ENCODE peak calls at places on chromosomes 3 and 15, in seven cellular contexts. C, T, R, I, P, L and S are unnamed samples.

GRCh38 chr3:158407844-158408517 is 163.0 kb upstream of the MLF1 start:
- DNase-seq in P (no peak), C (no peak), T (no peak), I (no peak), R (no peak), L (no peak), S (no peak)

GRCh38 chr3:173066044-173066679 is 74.9 kb downstream of the SPATA16 start:
- DNase-seq in T (no peak), P (no peak), R (no peak), I (no peak), C (no peak), L (no peak), S (no peak)

GRCh38 chr3:72259755-72260589 is 475.0 kb upstream of the PROK2 start:
- DNase-seq in P (no peak), T (no peak), R (no peak), C (no peak), I (peak; percentile 32), L (no peak), S (no peak)

GRCh38 chr3:87236093-87236492 is 9.0 kb downstream of the CHMP2B start:
- DNase-seq in I (no peak), P (no peak), C (no peak), L (no peak), T (no peak), R (no peak), S (no peak)

GRCh38 chr3:134483195-134483890 is 2.4 kb downstream of the ANAPC13 start:
- DNase-seq in I (peak; percentile 85), C (no peak), R (no peak), L (no peak), T (no peak), P (no peak), S (no peak)

GRCh38 chr15:33048255-33048654 is 146.3 kb downstream of the FMN1 start:
- DNase-seq in I (no peak), P (peak; percentile 24), T (no peak), C (no peak), R (no peak), L (no peak), S (no peak)

GRCh38 chr3:12833226-12834161 is 7.9 kb downstream of the RPL32 start:
- DNase-seq in P (no peak), R (no peak), T (no peak), L (no peak), I (no peak), C (no peak), S (no peak)

GRCh38 chr3:43644443-43644842 is 22.6 kb upstream of the ANO10 start:
- DNase-seq in P (no peak), R (no peak), T (no peak), I (no peak), C (no peak), L (no peak), S (no peak)

GRCh38 chr3:114218006-114218405 is 19.4 kb downstream of the ZNF80 start:
- DNase-seq in R (no peak), L (no peak), I (no peak), C (no peak), T (no peak), P (no peak), S (no peak)

GRCh38 chr3:123447749-123448502 is 964 bp downstream of the ADCY5 start:
- DNase-seq in P (no peak), I (no peak), T (no peak), L (no peak), C (peak; percentile 59), R (no peak), S (no peak)

GRCh38 chr3:15979490-15979889 is 181.7 kb upstream of the ANKRD28 start:
- DNase-seq in P (no peak), C (no peak), T (no peak), L (no peak), I (no peak), R (peak; percentile 35), S (no peak)

GRCh38 chr15:53022788-53023187 is 232.7 kb upstream of the ONECUT1 start:
- DNase-seq in P (no peak), L (no peak), C (no peak), R (no peak), I (no peak), T (no peak), S (no peak)

GRCh38 chr15:72584006-72584405 is 70.5 kb upstream of the GOLGA6B start:
- DNase-seq in T (no peak), L (no peak), C (no peak), I (no peak), P (no peak), R (peak; percentile 43), S (no peak)

GRCh38 chr15:48800811-48801460 is 9.9 kb downstream of the CEP152 start:
- DNase-seq in R (no peak), I (peak; percentile 7), P (peak; percentile 18), T (no peak), C (no peak), L (no peak), S (no peak)

GRCh38 chr3:12725436-12725835 is 33.6 kb downstream of the TMEM40 start:
- DNase-seq in R (no peak), L (no peak), P (no peak), I (no peak), C (no peak), T (no peak), S (no peak)

DNA sequence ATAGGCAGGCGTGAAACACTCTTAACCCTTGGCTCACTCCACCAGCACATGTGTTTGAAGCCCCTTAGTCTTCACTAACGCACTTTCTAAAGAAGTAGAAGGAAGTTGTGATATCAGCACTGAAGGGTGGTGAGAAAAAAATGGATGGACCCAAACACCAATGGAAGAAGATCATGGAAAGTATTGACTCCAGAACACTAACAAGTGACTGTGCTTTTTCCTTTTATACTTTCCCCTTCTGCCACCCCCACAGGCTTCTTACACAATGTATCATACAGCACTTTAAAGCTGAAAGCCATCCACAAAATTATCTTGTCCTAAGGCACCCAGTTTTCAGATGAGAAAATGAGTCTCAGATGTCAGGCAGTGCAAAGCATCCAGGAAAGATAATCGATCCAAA is 93.9 kb upstream of the PHLDB2 start:
- DNase-seq in R (no peak), P (no peak), C (no peak), I (no peak), L (no peak), T (no peak), S (no peak)
- H3K4me1 ChIP-seq in R (no peaks in the 10 kb centered on the region), P (peaks cover 99% of the 10 kb centered on the region), C (no peaks in the 10 kb centered on the region), I (peaks cover 74% of the 10 kb centered on the region), L (peaks cover 20% of the 10 kb centered on the region), T (no peaks in the 10 kb centered on the region), S (peaks cover 34% of the 10 kb centered on the region)

DNA sequence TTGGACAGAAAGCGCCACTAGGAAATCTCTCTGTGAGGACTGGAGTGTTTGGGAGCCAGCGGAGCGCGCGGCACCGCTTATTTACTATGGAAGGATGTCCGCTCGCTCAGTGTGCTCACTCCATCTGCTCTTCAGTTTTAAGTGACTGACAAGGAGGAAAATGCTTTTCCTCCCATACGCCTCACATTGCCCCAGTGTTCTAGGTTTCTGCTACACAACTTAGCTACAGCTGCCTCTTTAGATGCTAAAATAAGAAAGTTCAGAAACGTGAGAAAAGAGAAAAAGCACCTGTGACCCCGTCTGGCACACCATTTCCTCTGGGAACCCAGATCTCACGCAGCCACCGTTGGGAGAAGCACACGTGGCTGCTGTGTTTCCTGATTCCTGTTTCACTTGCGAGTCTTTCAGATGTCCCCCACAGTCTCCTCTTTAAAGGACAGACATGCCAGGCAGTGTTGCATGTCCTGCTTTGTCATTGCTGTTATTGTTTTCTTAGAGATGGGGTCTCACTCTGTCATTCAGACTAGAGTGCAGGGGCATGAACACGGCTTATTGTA is 11.7 kb upstream of the MUSTN1 start:
- DNase-seq in C (peak; percentile 49), P (no peak), I (no peak), R (no peak), L (no peak), T (no peak), S (no peak)
- TF ChIP-seq CTCF in C (no peak), P (no peak), I (no peak), R (no peak), L (no peak), T (no peak), S (no peak)

DNA sequence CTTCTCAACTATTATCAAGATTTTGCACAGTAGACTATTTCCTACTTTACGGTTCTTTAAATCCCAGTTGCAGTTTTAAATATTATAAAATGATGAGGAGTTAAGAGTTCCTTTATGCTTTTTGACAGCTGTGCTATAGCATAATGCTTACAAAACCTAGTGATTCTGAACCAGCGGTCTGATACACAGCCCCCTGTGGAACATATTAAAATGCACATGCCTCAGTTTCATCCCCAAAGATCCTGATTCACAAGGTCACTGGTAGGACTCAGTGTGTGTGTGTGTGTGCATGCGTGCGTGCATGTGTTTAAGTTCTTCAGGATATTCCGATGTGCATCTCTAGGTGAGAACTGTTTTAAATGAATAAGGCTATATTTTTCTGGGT is 330.1 kb upstream of the TPM1 start:
- DNase-seq in C (no peak), L (no peak), R (no peak), T (no peak), P (no peak), I (no peak), S (no peak)
- H3K27ac ChIP-seq in C (no peak overlapping the region), L (no peak overlapping the region), R (no peak overlapping the region), T (no peak overlapping the region), P (no peak overlapping the region), I (no peak overlapping the region), S (no peak overlapping the region)

DNA sequence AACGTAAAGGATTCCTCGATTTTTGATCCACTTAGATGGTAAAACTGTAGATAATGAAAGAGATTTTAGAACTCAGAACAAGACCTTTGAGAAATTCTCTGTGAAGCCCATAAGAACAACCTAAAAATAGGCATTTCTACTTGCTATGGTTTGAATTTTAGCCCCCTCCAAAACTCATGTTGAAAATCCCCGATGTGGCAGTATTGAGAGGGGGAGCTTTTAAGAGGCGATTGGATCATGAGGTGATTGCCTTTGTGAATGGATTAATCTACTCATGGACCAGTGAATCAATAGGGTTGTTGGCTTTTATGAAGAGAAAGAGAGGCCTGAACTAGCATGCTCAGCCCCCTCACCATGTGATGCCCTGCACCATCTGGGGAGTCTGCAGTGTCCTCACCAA is 20.2 kb upstream of the AHSG start:
- DNase-seq in L (no peak), P (no peak), R (no peak), T (no peak), C (no peak), I (no peak), S (no peak)
- H3K4me1 ChIP-seq in L (no peaks in the 10 kb centered on the region), P (peaks cover 26% of the 10 kb centered on the region), R (no peaks in the 10 kb centered on the region), T (no peaks in the 10 kb centered on the region), C (no peaks in the 10 kb centered on the region), I (peaks cover 37% of the 10 kb centered on the region), S (no peaks in the 10 kb centered on the region)

GRCh38 chr3:182908471-182908870 is 71.9 kb downstream of the DCUN1D1 start:
- DNase-seq in T (no peak), I (no peak), C (no peak), P (no peak), R (no peak), L (no peak), S (no peak)

GRCh38 chr3:182910939-182911781 is 69.2 kb downstream of the DCUN1D1 start:
- DNase-seq in T (peak; percentile 63), L (no peak), P (no peak), C (no peak), R (no peak), I (no peak), S (no peak)

GRCh38 chr3:182911782-182912111 is 68.6 kb downstream of the DCUN1D1 start:
- DNase-seq in I (peak; percentile 54), C (no peak), T (no peak), R (no peak), P (no peak), L (no peak), S (no peak)

GRCh38 chr3:182912476-182912875 is 67.9 kb downstream of the DCUN1D1 start:
- DNase-seq in R (no peak), T (no peak), L (no peak), P (no peak), I (no peak), C (no peak), S (no peak)

GRCh38 chr3:182909318-182910040 is 70.9 kb downstream of the DCUN1D1 start:
- DNase-seq in R (no peak), C (no peak), P (peak; percentile 6), I (peak; percentile 15), L (no peak), T (no peak), S (no peak)
- TF ChIP-seq CTCF in R (peak; percentile 44), C (peak; percentile 61), P (peak; percentile 51), I (peak; percentile 38), L (peak; percentile 37), T (peak; percentile 65), S (peak; percentile 52)